ENCODE peak calls at places on chromosomes 4 and X, in six cellular contexts. J is transverse colon, R is choroid plexus epithelial cell, T is IMR-90, Z is prostate gland, B is cardiac muscle cell. Q is an unnamed sample.

GRCh38 chrX:106726485-106727437 is at the start of gene RNF128:
- DNase-seq in J (peak), R (peak), Z (peak), B (peak), T (peak), Q (peak)

GRCh38 chr4:66062044-66062443 is 391.8 kb upstream of the EPHA5 start:
- DNase-seq in J (no peak), B (no peak), Z (no peak), R (peak), T (no peak), Q (peak)

GRCh38 chr4:133324491-133324890 is 175.4 kb downstream of the PCDH10 start:
- DNase-seq in J (no peak), B (no peak), T (no peak), Z (no peak), R (no peak), Q (no peak)

GRCh38 chr4:8773124-8773931 is 98.3 kb downstream of the HMX1 start:
- DNase-seq in B (no peak), R (no peak), T (no peak), J (no peak), Z (no peak), Q (no peak)

GRCh38 chr4:107937040-107937439 is 5.7 kb downstream of the CYP2U1 start:
- DNase-seq in T (no peak), B (no peak), J (no peak), Z (no peak), R (no peak), Q (no peak)

GRCh38 chr4:30847157-30847556 is 127.0 kb downstream of the PCDH7 start:
- DNase-seq in J (no peak), R (no peak), B (no peak), Z (no peak), T (peak), Q (no peak)

GRCh38 chrX:145405012-145405411 is 157.7 kb downstream of the SPANXN1 start:
- DNase-seq in J (no peak), B (peak), Z (no peak), T (peak), R (peak), Q (peak)

GRCh38 chr4:70885174-70885573 is 17.0 kb upstream of the MOB1B start:
- DNase-seq in B (no peak), Z (no peak), J (no peak), R (no peak), T (no peak), Q (no peak)

GRCh38 chr4:102036619-102037376 is 246.3 kb downstream of the BANK1 start:
- DNase-seq in R (peak), T (peak), J (no peak), Z (peak), B (peak), Q (peak)

GRCh38 chrX:41471786-41472185 is 24.6 kb downstream of the NYX start:
- DNase-seq in B (no peak), T (no peak), J (no peak), Z (no peak), R (no peak), Q (no peak)

GRCh38 chrX:45502396-45502795 is 301.7 kb upstream of the DIPK2B start:
- DNase-seq in T (no peak), Z (no peak), B (no peak), J (no peak), R (no peak), Q (no peak)

GRCh38 chrX:27548624-27549023 is 41.5 kb upstream of the DCAF8L2 start:
- DNase-seq in T (no peak), J (no peak), B (no peak), Z (no peak), R (no peak), Q (no peak)

GRCh38 chrX:126165721-126166401 is at the start of gene DCAF12L2:
- DNase-seq in B (peak), R (no peak), Z (no peak), J (no peak), T (no peak), Q (peak)

GRCh38 chr4:113270520-113271319 is 221.3 kb downstream of the ANK2 start:
- DNase-seq in T (no peak), J (no peak), B (no peak), Z (no peak), R (no peak), Q (no peak)

GRCh38 chr4:26803462-26803861 is 57.2 kb upstream of the STIM2 start:
- DNase-seq in T (no peak), Z (peak), R (no peak), B (peak), J (no peak), Q (peak)

GRCh38 chr4:32454482-32454881 is 1734.3 kb downstream of the PCDH7 start:
- DNase-seq in B (no peak), R (peak), T (no peak), J (no peak), Z (no peak), Q (no peak)
- TF ChIP-seq CTCF in B (no peak), R (no peak), T (no peak), J (no peak), Z (no peak), Q (no peak)

GRCh38 chr4:187321741-187322140 is 598.1 kb upstream of the FAT1 start:
- DNase-seq in Z (no peak), J (no peak), R (peak), T (no peak), B (no peak), Q (no peak)

GRCh38 chr4:187312299-187312698 is 588.6 kb upstream of the FAT1 start:
- DNase-seq in R (no peak), B (no peak), Z (no peak), T (no peak), J (no peak), Q (no peak)

GRCh38 chr4:187317799-187318198 is 594.1 kb upstream of the FAT1 start:
- DNase-seq in Z (no peak), B (no peak), R (no peak), T (no peak), J (no peak), Q (no peak)
- H3K4me3 ChIP-seq in Z (no peak), B (no peak), R (no peak), T (no peak), J (no peak), Q (no peak)

DNA sequence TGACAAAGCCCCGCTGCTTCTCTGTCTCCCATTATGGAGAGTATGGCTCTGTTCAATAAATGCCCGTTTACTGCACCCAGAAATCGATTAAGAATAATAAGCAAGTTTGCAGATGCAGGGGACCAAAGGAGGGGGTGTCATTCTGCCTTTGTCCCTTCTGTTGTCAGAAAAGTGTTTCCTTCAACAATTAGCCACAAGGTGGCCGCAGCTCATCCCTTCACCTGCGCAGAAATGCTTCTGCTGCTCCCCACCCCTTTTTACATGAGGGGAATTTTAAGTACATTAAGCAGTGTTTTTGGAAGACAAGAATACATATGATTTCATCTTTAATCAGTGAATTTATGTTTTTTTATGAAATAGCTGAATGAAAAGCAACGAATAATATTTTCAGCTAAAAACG is 175.6 kb upstream of the ARX start:
- DNase-seq in Z (no peak), B (no peak), J (no peak), T (no peak), R (no peak), Q (no peak)
- TF ChIP-seq CTCF in Z (no peak), B (no peak), J (no peak), T (no peak), R (no peak), Q (peak)

GRCh38 chrX:1593286-1594271 is 2.2 kb downstream of the AKAP17A start:
- DNase-seq in R (peak), B (no peak), J (no peak), T (no peak), Z (no peak), Q (no peak)
- H3K4me3 ChIP-seq in R (peak), B (peak), J (no peak), T (peak), Z (peak), Q (peak)

GRCh38 chrX:134146493-134146892 is 90.5 kb upstream of the CCDC160 start:
- DNase-seq in B (peak), Z (no peak), T (no peak), J (no peak), R (no peak), Q (no peak)

GRCh38 chrX:134148293-134148692 is 88.7 kb upstream of the CCDC160 start:
- DNase-seq in B (no peak), J (no peak), Z (no peak), T (no peak), R (peak), Q (no peak)

GRCh38 chrX:134139090-134139489 is 97.9 kb upstream of the CCDC160 start:
- DNase-seq in J (no peak), R (no peak), B (no peak), Z (no peak), T (no peak), Q (no peak)

DNA sequence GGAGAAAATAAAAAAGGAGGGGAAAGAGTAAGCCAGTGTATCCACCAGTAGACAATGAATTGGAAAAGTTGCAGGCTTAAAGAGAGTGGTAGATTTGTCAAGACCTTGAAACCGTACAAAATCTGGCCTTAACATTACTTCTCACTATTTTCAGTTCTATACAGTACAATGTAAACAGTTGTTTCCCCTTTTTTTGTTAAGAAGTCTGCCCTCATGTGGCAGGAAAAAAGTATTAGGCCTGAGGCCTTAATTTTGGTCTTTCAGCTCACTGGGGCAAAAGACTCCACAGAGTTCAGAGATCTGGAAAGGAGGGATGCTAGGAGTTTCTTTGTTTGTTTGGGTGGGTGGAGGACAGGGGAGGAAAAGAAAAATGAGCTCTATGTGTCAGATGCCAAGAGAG is 92.8 kb upstream of the CCDC160 start:
- DNase-seq in B (peak), Z (no peak), J (no peak), R (peak), T (peak), Q (peak)
- TF ChIP-seq CTCF in B (peak), Z (no peak), J (peak), R (peak), T (peak), Q (peak)

GRCh38 chrX:40169193-40170086 is 71.7 kb upstream of the BCOR start:
- DNase-seq in B (peak), Z (peak), J (peak), T (peak), R (peak), Q (peak)

GRCh38 chrX:40172980-40173661 is 75.4 kb upstream of the BCOR start:
- DNase-seq in R (no peak), B (no peak), Z (no peak), T (no peak), J (no peak), Q (no peak)

GRCh38 chrX:40170830-40171512 is 73.2 kb upstream of the BCOR start:
- DNase-seq in R (no peak), Z (no peak), J (no peak), T (no peak), B (peak), Q (no peak)

GRCh38 chrX:40172169-40172979 is 74.6 kb upstream of the BCOR start:
- DNase-seq in R (peak), B (peak), J (peak), T (peak), Z (peak), Q (peak)

DNA sequence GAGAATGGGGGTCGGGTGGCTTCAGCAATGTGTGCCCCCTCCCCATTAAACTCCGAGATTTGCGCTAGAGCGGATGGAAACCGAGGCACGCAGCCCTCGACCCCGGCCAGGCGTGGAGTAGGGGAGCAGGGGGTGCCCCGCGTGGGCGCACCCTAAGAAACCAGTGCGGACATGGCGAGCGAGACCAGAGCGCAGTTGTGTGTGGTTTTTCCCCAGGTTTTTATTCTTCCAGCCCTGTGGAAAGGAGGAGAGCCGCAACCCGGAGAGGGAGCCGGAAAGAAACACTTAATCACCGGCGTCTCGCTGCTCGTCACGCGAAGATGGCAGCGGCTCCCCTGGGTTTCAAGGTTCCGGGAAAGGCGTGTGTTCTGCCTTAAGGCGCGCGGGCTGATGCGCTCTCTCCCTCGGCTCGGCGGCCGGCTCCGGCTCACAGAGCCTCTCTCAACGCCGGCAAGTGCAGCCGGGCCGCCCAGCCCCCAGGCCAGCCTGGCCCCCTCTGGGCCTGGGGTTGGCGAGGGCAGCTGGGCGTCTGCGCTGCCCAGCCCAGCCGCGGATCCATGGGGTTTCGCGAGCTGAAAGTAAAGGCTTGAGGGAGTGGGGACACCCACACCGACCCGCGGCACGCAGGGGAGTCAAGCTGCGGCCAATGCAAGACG is 73.9 kb upstream of the BCOR start:
- DNase-seq in T (no peak), Z (no peak), J (no peak), B (peak), R (peak), Q (peak)
- H3K4me3 ChIP-seq in T (peak), Z (peak), J (peak), B (peak), R (peak), Q (peak)

GRCh38 chr4:139600662-139601061 is 44.6 kb upstream of the SETD7 start:
- DNase-seq in B (no peak), T (no peak), R (no peak), J (no peak), Z (no peak), Q (no peak)

GRCh38 chr4:139606600-139607301 is 50.7 kb upstream of the SETD7 start:
- DNase-seq in Z (no peak), J (no peak), T (peak), R (peak), B (no peak), Q (peak)

GRCh38 chr4:139607302-139608060 is 51.5 kb upstream of the SETD7 start:
- DNase-seq in Z (no peak), T (no peak), B (no peak), J (no peak), R (no peak), Q (peak)

GRCh38 chr4:139605516-139605915 is 49.5 kb upstream of the SETD7 start:
- DNase-seq in T (no peak), Z (no peak), R (no peak), B (no peak), J (no peak), Q (no peak)

DNA sequence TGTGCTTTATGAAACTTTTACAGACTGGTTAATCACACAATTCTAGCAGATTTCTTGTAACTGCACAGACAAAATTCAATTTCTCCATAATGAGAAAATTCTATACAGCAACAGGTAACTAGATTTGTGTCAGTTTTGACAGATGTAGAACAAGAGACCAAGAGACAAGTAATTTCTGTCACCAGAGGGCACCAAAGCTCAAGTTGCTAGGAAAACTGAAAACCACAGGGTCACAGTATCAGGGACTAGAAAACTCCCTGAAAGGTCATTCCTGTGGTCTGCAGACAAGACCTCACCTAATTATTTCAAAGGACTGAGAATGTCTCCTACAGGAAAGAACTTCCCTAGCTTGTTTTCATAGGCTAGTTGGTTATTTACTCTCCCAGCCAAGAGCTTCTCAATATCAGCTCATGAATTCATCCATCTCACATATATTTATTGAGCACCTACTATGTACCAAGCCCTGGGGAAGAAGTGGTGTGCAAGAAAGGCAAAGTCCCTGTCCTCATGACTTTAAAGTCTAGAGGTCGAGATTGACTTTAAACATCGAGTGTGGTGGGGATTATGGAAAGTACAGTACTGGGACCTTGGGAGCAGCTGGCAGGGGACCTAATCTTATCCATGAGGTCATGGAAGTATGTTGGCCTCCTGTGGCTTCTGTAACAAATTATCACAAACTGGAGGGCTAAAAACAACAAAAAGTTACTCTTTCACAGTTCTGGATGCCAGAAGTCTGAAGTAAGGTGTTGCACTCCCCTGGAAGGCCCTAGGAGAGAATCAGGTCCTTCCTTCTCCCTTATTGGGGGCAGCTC is 47.8 kb upstream of the SETD7 start:
- DNase-seq in B (peak), Z (peak), J (peak), R (peak), T (peak), Q (peak)
- TF ChIP-seq CTCF in B (peak), Z (peak), J (peak), R (peak), T (peak), Q (peak)

Q was measured in epithelial cell of esophagus.